ENCODE peak calls at places on chromosomes 3 and 15, in five cellular contexts. One of them, this sample, is unnamed.

GRCh38 chr15:98727115-98728040 is 79.0 kb downstream of the IGF1R start:
- DNase-seq in H1: peak
- DNase-seq in trophoblast cell: peak
- DNase-seq in mesenchymal stem cell: peak
- DNase-seq in H9: peak
- DNase-seq in this sample: peak

GRCh38 chr3:165336786-165337185 is 140.6 kb upstream of the SLITRK3 start:
- DNase-seq in H1: no peak
- DNase-seq in trophoblast cell: no peak
- DNase-seq in mesenchymal stem cell: peak
- DNase-seq in H9: no peak
- DNase-seq in this sample: no peak

GRCh38 chr3:41660510-41660909 is 301.4 kb downstream of the ULK4 start:
- DNase-seq in H1: no peak
- DNase-seq in trophoblast cell: no peak
- DNase-seq in mesenchymal stem cell: no peak
- DNase-seq in H9: no peak
- DNase-seq in this sample: no peak

GRCh38 chr3:186277268-186277909 is 84.6 kb downstream of the DGKG start:
- DNase-seq in H1: no peak
- DNase-seq in trophoblast cell: no peak
- DNase-seq in mesenchymal stem cell: peak
- DNase-seq in H9: peak
- DNase-seq in this sample: no peak

GRCh38 chr15:95988574-95988887 is 342.0 kb upstream of the NR2F2 start:
- DNase-seq in H1: no peak
- DNase-seq in trophoblast cell: no peak
- DNase-seq in mesenchymal stem cell: peak
- DNase-seq in H9: no peak
- DNase-seq in this sample: no peak

GRCh38 chr3:71016141-71016845 is 567.2 kb downstream of the FOXP1 start:
- DNase-seq in H1: no peak
- DNase-seq in trophoblast cell: no peak
- DNase-seq in mesenchymal stem cell: no peak
- DNase-seq in H9: no peak
- DNase-seq in this sample: no peak

GRCh38 chr15:62894322-62895085 is 148.0 kb upstream of the TPM1 start:
- DNase-seq in H1: no peak
- DNase-seq in trophoblast cell: peak
- DNase-seq in mesenchymal stem cell: peak
- DNase-seq in H9: no peak
- DNase-seq in this sample: no peak

GRCh38 chr3:71975573-71975972 is 190.6 kb upstream of the PROK2 start:
- DNase-seq in H1: no peak
- DNase-seq in trophoblast cell: no peak
- DNase-seq in mesenchymal stem cell: no peak
- DNase-seq in H9: no peak
- DNase-seq in this sample: no peak

GRCh38 chr3:16600771-16601538 is 4.3 kb downstream of the DAZL start:
- DNase-seq in H1: peak
- DNase-seq in trophoblast cell: peak
- DNase-seq in mesenchymal stem cell: peak
- DNase-seq in H9: peak
- DNase-seq in this sample: peak

GRCh38 chr3:188389711-188390346 is 235.9 kb downstream of the LPP start:
- DNase-seq in H1: no peak
- DNase-seq in trophoblast cell: peak
- DNase-seq in mesenchymal stem cell: no peak
- DNase-seq in H9: no peak
- DNase-seq in this sample: no peak

GRCh38 chr15:65971741-65971995 is 102.4 kb downstream of the RAB11A start:
- DNase-seq in H1: no peak
- DNase-seq in trophoblast cell: no peak
- DNase-seq in mesenchymal stem cell: no peak
- DNase-seq in H9: no peak
- DNase-seq in this sample: no peak

GRCh38 chr3:124260206-124260915 is 268.4 kb upstream of the ROPN1 start:
- DNase-seq in H1: no peak
- DNase-seq in trophoblast cell: no peak
- DNase-seq in mesenchymal stem cell: peak
- DNase-seq in H9: no peak
- DNase-seq in this sample: no peak

GRCh38 chr3:177196473-177197040 is 725 bp downstream of the TBL1XR1 start:
- DNase-seq in H1: peak
- DNase-seq in trophoblast cell: no peak
- DNase-seq in mesenchymal stem cell: peak
- DNase-seq in H9: no peak
- DNase-seq in this sample: peak

GRCh38 chr3:22091329-22091728 is 340.3 kb upstream of the ZNF385D start:
- DNase-seq in H1: no peak
- DNase-seq in trophoblast cell: no peak
- DNase-seq in mesenchymal stem cell: no peak
- DNase-seq in H9: no peak
- DNase-seq in this sample: no peak

GRCh38 chr15:43828061-43828657 is 1.4 kb downstream of the WDR76 start:
- DNase-seq in H1: no peak
- DNase-seq in trophoblast cell: no peak
- DNase-seq in mesenchymal stem cell: peak
- DNase-seq in H9: no peak
- DNase-seq in this sample: no peak
- H3K18ac ChIP-seq in H1: no peak
- H3K18ac ChIP-seq in trophoblast cell: no peak
- H3K18ac ChIP-seq in mesenchymal stem cell: no peak
- H3K18ac ChIP-seq in H9: no peak
- H3K18ac ChIP-seq in this sample: no peak

DNA sequence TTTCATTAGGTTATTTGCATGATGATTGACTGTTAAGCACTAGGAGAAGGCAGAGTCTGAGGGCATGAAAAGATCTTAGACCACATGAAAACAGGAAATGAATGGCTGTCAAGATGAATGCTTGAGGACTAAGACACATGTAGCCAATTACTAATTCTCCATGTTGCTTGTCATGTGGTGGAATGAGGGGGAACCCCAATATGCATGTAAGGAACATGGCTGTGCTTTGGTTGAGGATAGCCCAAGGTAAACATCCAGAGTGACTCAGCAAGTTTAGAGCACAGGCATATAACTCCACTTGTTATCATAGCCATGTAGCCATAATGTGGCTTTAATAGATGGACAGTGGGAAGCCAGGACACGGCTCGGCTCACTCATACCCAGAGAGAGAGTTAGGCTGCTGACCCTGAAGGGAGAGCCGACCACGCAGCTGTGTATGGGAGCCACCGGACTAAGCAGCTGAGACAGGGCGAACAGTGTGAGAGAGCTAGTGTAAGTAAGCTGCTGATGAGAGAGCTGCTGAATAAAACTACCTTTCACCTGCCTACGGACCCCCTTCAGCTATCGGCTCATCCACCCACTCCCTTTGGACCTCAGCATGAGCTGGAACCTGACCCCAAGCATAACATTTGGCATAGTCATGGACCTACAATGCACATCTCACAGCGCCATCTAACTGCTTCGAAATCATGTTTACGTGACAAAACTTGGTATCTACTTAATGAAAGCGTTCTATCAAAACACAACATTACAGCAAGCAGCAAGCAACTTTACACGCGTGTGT is 37.6 kb downstream of the ANO10 start:
- DNase-seq in H1: no peak
- DNase-seq in trophoblast cell: no peak
- DNase-seq in mesenchymal stem cell: peak
- DNase-seq in H9: no peak
- DNase-seq in this sample: no peak
- H3K4ac ChIP-seq in H1: no peak
- H3K4ac ChIP-seq in trophoblast cell: no peak
- H3K4ac ChIP-seq in mesenchymal stem cell: no peak
- H3K4ac ChIP-seq in H9: no peak
- H3K4ac ChIP-seq in this sample: no peak

GRCh38 chr15:78079296-78080087 is 2.0 kb upstream of the TBC1D2B start:
- DNase-seq in H1: no peak
- DNase-seq in trophoblast cell: no peak
- DNase-seq in mesenchymal stem cell: peak
- DNase-seq in H9: no peak
- DNase-seq in this sample: no peak
- H2BK12ac ChIP-seq in H1: no peak
- H2BK12ac ChIP-seq in trophoblast cell: no peak
- H2BK12ac ChIP-seq in mesenchymal stem cell: peak
- H2BK12ac ChIP-seq in H9: no peak
- H2BK12ac ChIP-seq in this sample: no peak

GRCh38 chr3:107431298-107432012 is 54.2 kb downstream of the CCDC54 start:
- DNase-seq in H1: peak
- DNase-seq in trophoblast cell: peak
- DNase-seq in mesenchymal stem cell: peak
- DNase-seq in H9: peak
- DNase-seq in this sample: peak
- H3K18ac ChIP-seq in H1: peak
- H3K18ac ChIP-seq in trophoblast cell: peak
- H3K18ac ChIP-seq in mesenchymal stem cell: peak
- H3K18ac ChIP-seq in H9: peak
- H3K18ac ChIP-seq in this sample: peak

GRCh38 chr3:105956311-105956710 is 87.5 kb upstream of the CBLB start:
- DNase-seq in H1: no peak
- DNase-seq in trophoblast cell: no peak
- DNase-seq in mesenchymal stem cell: no peak
- DNase-seq in H9: no peak
- DNase-seq in this sample: no peak

GRCh38 chr3:105958237-105959000 is 89.6 kb upstream of the CBLB start:
- DNase-seq in H1: no peak
- DNase-seq in trophoblast cell: peak
- DNase-seq in mesenchymal stem cell: no peak
- DNase-seq in H9: no peak
- DNase-seq in this sample: no peak

GRCh38 chr3:105953831-105954230 is 85.0 kb upstream of the CBLB start:
- DNase-seq in H1: no peak
- DNase-seq in trophoblast cell: no peak
- DNase-seq in mesenchymal stem cell: no peak
- DNase-seq in H9: no peak
- DNase-seq in this sample: no peak

GRCh38 chr3:105960381-105960780 is 91.6 kb upstream of the CBLB start:
- DNase-seq in H1: no peak
- DNase-seq in trophoblast cell: peak
- DNase-seq in mesenchymal stem cell: no peak
- DNase-seq in H9: no peak
- DNase-seq in this sample: no peak

DNA sequence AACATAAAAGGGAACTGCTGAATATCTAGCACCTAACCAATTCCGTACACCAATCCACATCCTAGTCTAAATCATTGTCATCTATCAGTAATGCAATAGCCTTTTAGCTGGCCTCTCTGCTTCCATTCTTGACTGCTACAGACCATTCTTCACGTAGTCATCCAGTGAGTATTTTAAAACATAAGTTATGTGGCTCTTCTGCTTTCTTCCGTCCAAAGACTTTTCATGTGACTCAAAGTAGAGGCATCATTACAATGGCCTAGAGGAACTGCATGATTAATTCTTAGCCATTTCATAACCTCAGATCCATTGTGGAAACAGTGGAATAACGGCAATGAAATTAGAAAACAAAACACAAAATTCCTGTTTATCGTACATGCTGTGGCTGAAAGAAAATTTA is 88.9 kb upstream of the CBLB start:
- DNase-seq in H1: no peak
- DNase-seq in trophoblast cell: peak
- DNase-seq in mesenchymal stem cell: no peak
- DNase-seq in H9: no peak
- DNase-seq in this sample: no peak
- H3K4ac ChIP-seq in H1: no peak
- H3K4ac ChIP-seq in trophoblast cell: no peak
- H3K4ac ChIP-seq in mesenchymal stem cell: no peak
- H3K4ac ChIP-seq in H9: no peak
- H3K4ac ChIP-seq in this sample: no peak

GRCh38 chr15:75431250-75431649 is 20.2 kb downstream of the SIN3A start:
- DNase-seq in H1: no peak
- DNase-seq in trophoblast cell: no peak
- DNase-seq in mesenchymal stem cell: no peak
- DNase-seq in H9: no peak
- DNase-seq in this sample: no peak
- H2BK12ac ChIP-seq in H1: no peak
- H2BK12ac ChIP-seq in trophoblast cell: no peak
- H2BK12ac ChIP-seq in mesenchymal stem cell: no peak
- H2BK12ac ChIP-seq in H9: no peak
- H2BK12ac ChIP-seq in this sample: no peak

GRCh38 chr15:70086636-70087035 is 11.1 kb downstream of the TLE3 start:
- DNase-seq in H1: no peak
- DNase-seq in trophoblast cell: no peak
- DNase-seq in mesenchymal stem cell: no peak
- DNase-seq in H9: no peak
- DNase-seq in this sample: no peak

GRCh38 chr15:70088427-70088826 is 9.3 kb downstream of the TLE3 start:
- DNase-seq in H1: no peak
- DNase-seq in trophoblast cell: no peak
- DNase-seq in mesenchymal stem cell: no peak
- DNase-seq in H9: no peak
- DNase-seq in this sample: no peak

GRCh38 chr15:70089692-70089971 is 8.1 kb downstream of the TLE3 start:
- DNase-seq in H1: no peak
- DNase-seq in trophoblast cell: no peak
- DNase-seq in mesenchymal stem cell: peak
- DNase-seq in H9: no peak
- DNase-seq in this sample: no peak

GRCh38 chr15:70088887-70089691 is 8.6 kb downstream of the TLE3 start:
- DNase-seq in H1: no peak
- DNase-seq in trophoblast cell: no peak
- DNase-seq in mesenchymal stem cell: peak
- DNase-seq in H9: no peak
- DNase-seq in this sample: no peak

DNA sequence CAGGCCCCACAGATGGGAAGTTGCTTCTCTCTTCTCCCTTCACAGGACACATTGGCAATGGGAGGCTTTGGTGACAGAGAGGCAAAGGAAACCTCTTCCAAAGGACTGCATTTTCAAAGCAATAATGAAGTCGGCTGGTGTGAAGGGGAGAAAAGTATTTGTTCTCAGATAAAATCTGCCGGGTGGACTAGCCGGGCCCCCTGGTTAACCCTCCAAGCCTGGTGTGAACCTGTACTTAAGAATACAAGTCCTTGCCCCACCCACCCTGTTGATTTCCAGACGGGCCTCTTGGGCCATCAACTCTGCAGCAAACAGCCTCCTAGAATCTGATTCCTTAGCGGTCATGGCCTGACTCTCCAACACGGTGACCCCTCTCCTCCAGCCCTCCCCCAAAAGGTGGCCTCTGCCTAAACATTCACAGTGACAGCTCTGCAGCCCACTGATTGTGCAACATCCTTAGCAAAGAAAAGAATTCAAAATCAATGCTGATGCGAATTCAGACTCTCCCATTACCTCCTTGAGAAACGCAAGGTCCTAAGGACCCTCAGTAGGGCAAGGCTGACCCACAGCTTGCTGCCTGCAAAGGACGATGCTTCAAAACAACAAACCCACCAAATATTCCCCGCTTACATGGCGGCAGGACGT is 9.9 kb downstream of the TLE3 start:
- DNase-seq in H1: no peak
- DNase-seq in trophoblast cell: no peak
- DNase-seq in mesenchymal stem cell: no peak
- DNase-seq in H9: no peak
- DNase-seq in this sample: no peak
- H3K18ac ChIP-seq in H1: no peak
- H3K18ac ChIP-seq in trophoblast cell: no peak
- H3K18ac ChIP-seq in mesenchymal stem cell: no peak
- H3K18ac ChIP-seq in H9: no peak
- H3K18ac ChIP-seq in this sample: no peak

GRCh38 chr15:34719051-34719882 is 35.5 kb downstream of the GJD2 start:
- DNase-seq in H1: no peak
- DNase-seq in trophoblast cell: no peak
- DNase-seq in mesenchymal stem cell: no peak
- DNase-seq in H9: no peak
- DNase-seq in this sample: no peak
- H3K4ac ChIP-seq in H1: no peak
- H3K4ac ChIP-seq in trophoblast cell: peak
- H3K4ac ChIP-seq in mesenchymal stem cell: no peak
- H3K4ac ChIP-seq in H9: no peak
- H3K4ac ChIP-seq in this sample: no peak

This sample was measured in neuronal stem cell.